ENCODE peak calls at places on chromosome 21, in nine cellular contexts. T is upper lobe of right lung, Z is left lung, X is IMR-90, G is body of pancreas, J is RWPE2, N is upper lobe of left lung, O is psoas muscle, W is thoracic aorta. U is an unnamed sample. For H3K4me1, the result is how much of the 10 kb centered on the place peaks cover.

GRCh38 chr21:15363921-15364320 is 299.1 kb upstream of the NRIP1 start:
- ATAC-seq in N (no peak), G (no peak), T (no peak), X (no peak), W (no peak), Z (no peak), J (peak), O (no peak), U (no peak)

GRCh38 chr21:32476661-32477423 is 64.3 kb downstream of the EVA1C start:
- ATAC-seq in X (no peak), W (no peak), O (no peak), J (no peak), G (no peak), Z (no peak), T (no peak), N (no peak), U (no peak)

GRCh38 chr21:38487906-38488639 is 10.2 kb downstream of the ERG start:
- ATAC-seq in X (no peak), O (no peak), W (no peak), T (no peak), N (no peak), Z (peak), G (no peak), J (peak), U (no peak)

GRCh38 chr21:43024737-43025136 is 50.4 kb downstream of the PKNOX1 start:
- ATAC-seq in G (no peak), J (no peak), X (no peak), Z (no peak), O (no peak), W (no peak), T (no peak), N (no peak), U (no peak)

GRCh38 chr21:35424122-35424521 is 375.0 kb upstream of the RUNX1 start:
- ATAC-seq in O (no peak), N (peak), G (no peak), Z (no peak), T (no peak), X (no peak), J (no peak), W (no peak), U (peak)

GRCh38 chr21:35438643-35439404 is 389.7 kb upstream of the RUNX1 start:
- ATAC-seq in W (no peak), G (peak), T (peak), O (no peak), Z (no peak), X (no peak), J (no peak), N (peak), U (no peak)

GRCh38 chr21:27536319-27536718 is 569.4 kb upstream of the ADAMTS5 start:
- ATAC-seq in N (no peak), W (no peak), G (no peak), T (no peak), Z (no peak), O (no peak), J (no peak), X (peak), U (no peak)

GRCh38 chr21:28336299-28336698 is 656.4 kb downstream of the LTN1 start:
- ATAC-seq in Z (peak), T (no peak), O (peak), X (peak), N (peak), J (no peak), W (no peak), G (peak), U (peak)

GRCh38 chr21:38080888-38081287 is 164.6 kb upstream of the KCNJ6 start:
- ATAC-seq in T (no peak), O (no peak), Z (no peak), W (no peak), N (no peak), J (no peak), X (no peak), G (no peak), U (no peak)

DNA sequence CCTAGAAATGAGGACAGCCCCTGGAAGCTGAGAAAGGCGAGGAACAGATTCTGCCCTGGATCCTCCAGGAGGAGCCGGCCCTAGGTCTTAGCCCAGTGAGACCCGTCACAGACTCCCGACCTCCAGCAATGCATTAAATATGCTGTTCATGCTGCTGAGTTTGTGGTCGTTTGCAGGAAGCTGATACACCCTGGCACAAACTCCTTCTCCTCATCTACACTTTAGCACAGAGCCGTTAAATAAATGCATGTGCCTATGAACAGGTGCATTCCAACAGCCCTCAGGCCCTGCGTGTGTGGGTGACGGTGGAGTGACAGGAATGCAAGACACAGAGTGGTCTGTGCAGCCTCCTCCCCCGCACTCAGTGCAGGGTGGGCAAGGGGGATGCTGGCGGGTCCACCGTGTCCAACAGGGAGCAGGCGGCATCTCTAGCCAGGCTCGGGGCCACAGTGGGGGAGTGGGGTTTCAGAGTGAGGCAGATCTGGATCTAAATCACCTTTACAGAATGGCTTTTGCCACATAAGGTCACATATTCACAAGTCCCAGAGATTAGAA is 106.6 kb upstream of the TMPRSS2 start:
- ATAC-seq in N (no peak), X (no peak), T (no peak), Z (no peak), G (no peak), O (no peak), J (no peak), W (no peak), U (no peak)
- H3K4me1 ChIP-seq in N (under half), X (under half), T (under half), Z (under half), G (under half), O (under half), J (under half), W (half or more), U (under half)

GRCh38 chr21:19507682-19508260 is 1104.2 kb upstream of the TMPRSS15 start:
- ATAC-seq in T (no peak), X (no peak), J (no peak), G (peak), O (no peak), W (no peak), N (no peak), Z (no peak), U (no peak)
- TF ChIP-seq CTCF in T (peak), X (no peak), J (peak), G (peak), O (no peak), W (no peak), N (no peak), Z (no peak), U (no peak)

GRCh38 chr21:33490991-33491372 is 534 bp downstream of the DNAJC28 start:
- ATAC-seq in X (peak), Z (peak), J (peak), O (no peak), G (peak), N (no peak), T (no peak), W (no peak), U (no peak)
- H3K27ac ChIP-seq in X (no peak), Z (peak), J (no peak), O (peak), G (peak), N (peak), T (peak), W (peak), U (peak)

GRCh38 chr21:40732998-40733397 is 114.0 kb downstream of the DSCAM start:
- ATAC-seq in X (no peak), W (no peak), G (no peak), N (no peak), Z (peak), T (peak), O (no peak), J (no peak), U (no peak)
- H3K4me1 ChIP-seq in X (under half), W (under half), G (under half), N (under half), Z (under half), T (under half), O (under half), J (under half), U (under half)

GRCh38 chr21:46097826-46098286 is at the start of gene COL6A2:
- ATAC-seq in J (peak), Z (peak), W (peak), T (peak), G (peak), N (peak), O (peak), X (peak), U (peak)
- TF ChIP-seq CTCF in J (peak), Z (no peak), W (peak), T (peak), G (no peak), N (no peak), O (peak), X (peak), U (peak)

U was measured in gastroesophageal sphincter.